ENCODE peak calls at places on chromosome 17, in four cellular contexts. D, N, E and P are unnamed samples.

GRCh38 chr17:31480067-31480466 is 88.6 kb downstream of the RAB11FIP4 start:
- DNase-seq in D (no peak), E (no peak), N (no peak), P (no peak)

GRCh38 chr17:51455931-51456330 is 195.6 kb downstream of the UTP18 start:
- DNase-seq in N (no peak), E (no peak), D (no peak), P (no peak)

GRCh38 chr17:49431743-49432142 is 17.1 kb upstream of the PHB1 start:
- DNase-seq in E (no peak), N (no peak), D (no peak), P (no peak)

GRCh38 chr17:45739786-45740185 is 44.3 kb upstream of the CRHR1 start:
- DNase-seq in N (no peak), E (no peak), D (no peak), P (no peak)

GRCh38 chr17:44006581-44007345 is 2.3 kb downstream of the NAGS start:
- DNase-seq in N (peak), E (peak), D (peak), P (peak)

GRCh38 chr17:21075739-21076085 is 32.9 kb upstream of the USP22 start:
- DNase-seq in D (no peak), N (no peak), E (no peak), P (no peak)

GRCh38 chr17:62804822-62805221 is 3.3 kb downstream of the MARCHF10 start:
- DNase-seq in N (peak), D (no peak), E (no peak), P (no peak)

GRCh38 chr17:16293918-16294317 is 59.4 kb downstream of the CENPV start:
- DNase-seq in E (no peak), N (no peak), D (no peak), P (no peak)

GRCh38 chr17:67372751-67373150 is 4.3 kb upstream of the PITPNC1 start:
- DNase-seq in D (no peak), N (no peak), E (no peak), P (no peak)

GRCh38 chr17:36498155-36498554 is 11.7 kb downstream of the ZNHIT3 start:
- DNase-seq in N (no peak), E (no peak), D (no peak), P (peak)

GRCh38 chr17:56230660-56231059 is 77.4 kb downstream of the ANKFN1 start:
- DNase-seq in N (no peak), D (no peak), E (no peak), P (no peak)

GRCh38 chr17:46730026-46730425 is 88.5 kb downstream of the WNT3 start:
- DNase-seq in D (no peak), E (no peak), N (no peak), P (no peak)

GRCh38 chr17:27630607-27631408 is at the start of gene LGALS9:
- DNase-seq in D (no peak), N (peak), E (no peak), P (no peak)

GRCh38 chr17:47072881-47073280 is 93.8 kb upstream of the RPRML start:
- DNase-seq in E (no peak), D (no peak), N (peak), P (no peak)

GRCh38 chr17:40886090-40886489 is 1.0 kb upstream of the KRT20 start:
- DNase-seq in E (no peak), D (peak), N (peak), P (no peak)

GRCh38 chr17:68777856-68778694 is 176.9 kb upstream of the FAM20A start:
- DNase-seq in N (no peak), E (no peak), D (peak), P (no peak)

GRCh38 chr17:69870751-69871199 is 204.2 kb upstream of the KCNJ16 start:
- DNase-seq in E (peak), N (peak), D (peak), P (no peak)

GRCh38 chr17:1985093-1985492 is 40.0 kb downstream of the RTN4RL1 start:
- DNase-seq in N (no peak), E (no peak), D (no peak), P (no peak)

GRCh38 chr17:77480509-77481215 is 339.9 kb downstream of the SEC14L1 start:
- DNase-seq in N (no peak), E (no peak), D (no peak), P (no peak)

GRCh38 chr17:57900991-57901743 is 51.3 kb upstream of the MRPS23 start:
- DNase-seq in E (no peak), D (no peak), N (no peak), P (no peak)

GRCh38 chr17:77205396-77206124 is 64.8 kb downstream of the SEC14L1 start:
- DNase-seq in N (no peak), D (no peak), E (no peak), P (no peak)

GRCh38 chr17:28041844-28042656 is 427 bp upstream of the NLK start:
- DNase-seq in E (no peak), N (peak), D (peak), P (no peak)

GRCh38 chr17:69314246-69315030 is 12.5 kb downstream of the ABCA5 start:
- DNase-seq in D (no peak), E (no peak), N (no peak), P (no peak)

GRCh38 chr17:43844241-43844640 is 2.7 kb upstream of the CD300LG start:
- DNase-seq in N (no peak), D (no peak), E (no peak), P (no peak)

GRCh38 chr17:44314869-44315661 is 6.7 kb downstream of the RUNDC3A start:
- DNase-seq in N (no peak), E (no peak), D (peak), P (peak)

GRCh38 chr17:42188749-42189650 is 3.7 kb upstream of the HCRT start:
- DNase-seq in N (no peak), E (no peak), D (no peak), P (no peak)

GRCh38 chr17:56624315-56624714 is 30.8 kb downstream of the NOG start:
- DNase-seq in N (no peak), E (no peak), D (no peak), P (no peak)

GRCh38 chr17:67566656-67567055 is 151.1 kb upstream of the NOL11 start:
- DNase-seq in E (no peak), D (no peak), N (no peak), P (peak)

GRCh38 chr17:20059728-20060188 is 50.6 kb downstream of the SPECC1 start:
- DNase-seq in N (peak), E (no peak), D (no peak), P (no peak)

GRCh38 chr17:75159196-75160031 is 5.1 kb upstream of the JPT1 start:
- DNase-seq in N (peak), E (no peak), D (peak), P (no peak)

GRCh38 chr17:45106582-45106981 is 25.7 kb downstream of the PLCD3 start:
- DNase-seq in N (no peak), D (no peak), E (no peak), P (no peak)

GRCh38 chr17:48753794-48754499 is 25.4 kb upstream of the HOXB13 start:
- DNase-seq in E (no peak), D (no peak), N (no peak), P (no peak)

GRCh38 chr17:42574463-42574862 is 3.1 kb downstream of the PSMC3IP start:
- DNase-seq in E (no peak), D (no peak), N (no peak), P (no peak)

GRCh38 chr17:39763046-39763800 is 25.5 kb downstream of the GRB7 start:
- DNase-seq in E (no peak), N (peak), D (no peak), P (no peak)

GRCh38 chr17:21375162-21375560 is 996 bp upstream of the KCNJ12 start:
- DNase-seq in E (no peak), D (no peak), N (no peak), P (no peak)

GRCh38 chr17:73718912-73719311 is 74.7 kb upstream of the SDK2 start:
- DNase-seq in D (no peak), E (no peak), N (no peak), P (no peak)
- H3K56ac ChIP-seq in D (no peak), E (no peak), N (no peak), P (no peak)

GRCh38 chr17:7355053-7355452 is at the start of gene TMEM95:
- DNase-seq in D (no peak), E (no peak), N (no peak), P (no peak)

GRCh38 chr17:7354262-7354781 is 634 bp upstream of the TMEM95 start:
- DNase-seq in D (peak), N (peak), E (no peak), P (no peak)

GRCh38 chr17:7351665-7352558 is at the start of gene KCTD11:
- DNase-seq in D (peak), E (peak), N (peak), P (peak)

GRCh38 chr17:7352910-7353635 is 1.1 kb downstream of the KCTD11 start:
- DNase-seq in E (no peak), N (no peak), D (no peak), P (no peak)

DNA sequence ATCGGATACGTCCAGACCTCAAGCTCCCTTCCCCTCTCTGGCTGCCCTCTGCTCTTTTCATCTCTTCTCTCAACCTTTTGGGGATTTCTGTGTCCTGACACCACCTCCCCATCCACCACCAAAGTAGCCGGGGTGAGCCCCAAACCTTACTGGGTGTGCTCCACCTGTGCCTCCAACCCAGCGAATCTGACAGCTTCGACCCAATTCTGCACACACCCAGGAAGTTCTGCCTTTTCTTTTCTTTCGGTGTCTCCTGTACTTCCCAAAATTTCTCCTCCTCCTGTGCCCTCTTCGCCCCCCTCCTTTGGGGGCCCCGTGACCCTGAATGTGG is 562 bp downstream of the KCTD11 start:
- DNase-seq in N (no peak), D (no peak), E (no peak), P (no peak)
- H3K18ac ChIP-seq in N (peak), D (peak), E (peak), P (no peak)

DNA sequence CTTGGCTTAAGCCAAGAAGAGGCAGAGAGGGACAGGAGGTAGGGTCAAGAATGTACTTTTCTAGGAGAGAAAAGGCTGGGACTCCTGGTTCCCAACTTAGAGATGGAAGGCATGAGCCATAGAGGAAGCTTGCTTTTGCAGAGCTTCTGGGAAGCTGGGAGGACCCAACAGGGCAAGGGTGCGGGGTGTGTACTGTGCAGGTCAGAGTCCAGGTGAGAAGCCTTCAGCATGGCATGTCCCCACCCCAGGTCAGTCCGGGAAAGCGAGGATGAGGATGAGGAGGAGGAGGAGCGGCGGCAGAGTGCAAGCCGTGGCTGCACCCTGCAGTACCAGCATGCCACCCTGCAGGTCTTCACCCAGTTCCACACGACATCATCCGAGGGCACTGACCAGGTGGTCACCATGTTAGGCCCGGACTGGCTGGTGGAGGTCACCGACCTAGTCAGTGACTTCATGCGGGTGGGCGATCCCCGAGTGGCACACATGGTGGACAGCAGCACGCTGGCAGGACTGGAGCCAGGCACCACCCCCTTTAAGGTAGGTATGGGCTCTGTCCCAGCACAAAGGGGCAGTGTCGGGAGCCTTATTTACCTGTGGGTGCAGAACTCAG is 55.3 kb downstream of the TMEM132E start:
- DNase-seq in E (no peak), D (no peak), N (no peak), P (no peak)
- H3K56ac ChIP-seq in E (no peak), D (no peak), N (no peak), P (no peak)

GRCh38 chr17:80729016-80729415 is 184.4 kb downstream of the RPTOR start:
- DNase-seq in N (no peak), E (no peak), D (no peak), P (no peak)

GRCh38 chr17:80724723-80725388 is 180.2 kb downstream of the RPTOR start:
- DNase-seq in D (peak), N (peak), E (no peak), P (no peak)

GRCh38 chr17:80725532-80725931 is 180.9 kb downstream of the RPTOR start:
- DNase-seq in D (no peak), E (no peak), N (no peak), P (no peak)

GRCh38 chr17:80727409-80727755 is 182.7 kb downstream of the RPTOR start:
- DNase-seq in E (no peak), D (no peak), N (no peak), P (no peak)

DNA sequence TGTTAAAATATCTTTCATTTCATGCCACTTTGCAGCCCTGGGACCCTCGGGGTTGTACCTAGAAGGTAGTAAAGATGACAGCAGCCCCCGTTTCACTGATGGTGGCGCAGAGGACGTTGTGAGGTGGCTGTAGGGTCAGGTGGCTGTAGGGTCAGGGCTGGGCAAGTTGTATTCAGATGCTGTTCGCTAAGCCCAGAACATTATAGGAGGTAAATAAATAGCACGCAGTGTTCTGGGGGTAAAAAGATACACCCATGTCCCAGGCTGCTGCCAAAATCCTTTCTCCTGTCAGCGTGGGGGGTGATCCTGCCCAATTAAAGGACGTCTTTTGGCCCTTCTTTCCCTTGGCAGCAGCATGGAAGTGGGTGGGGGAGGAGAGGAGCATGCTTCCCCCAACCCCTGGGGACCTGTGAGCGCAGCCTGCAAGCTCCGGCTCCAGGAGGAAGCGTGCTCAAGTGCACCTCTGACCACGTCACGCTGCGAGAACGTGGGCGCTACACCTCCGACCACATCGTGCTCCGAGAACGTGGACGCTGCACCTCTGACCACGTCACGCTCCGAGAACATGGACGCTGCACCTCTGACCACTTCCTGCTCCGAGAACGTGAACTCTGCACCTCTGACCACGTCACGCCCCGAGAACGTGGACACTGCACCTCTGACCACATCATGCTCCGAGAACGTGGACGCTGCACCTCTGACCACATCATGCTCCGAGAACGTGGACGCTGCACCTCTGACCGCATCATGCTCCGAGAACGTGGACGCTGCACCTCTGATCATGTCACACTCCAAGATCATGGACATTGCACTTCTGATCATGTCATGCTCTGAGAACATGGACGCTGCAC is 182.1 kb downstream of the RPTOR start:
- DNase-seq in N (no peak), E (no peak), D (no peak), P (no peak)
- H3K18ac ChIP-seq in N (no peak), E (no peak), D (no peak), P (no peak)

GRCh38 chr17:12866244-12866643 is 76.9 kb downstream of the ARHGAP44 start:
- DNase-seq in N (no peak), E (no peak), D (no peak), P (no peak)
- H3K56ac ChIP-seq in N (no peak), E (no peak), D (no peak), P (no peak)